ENCODE peak calls at places on chromosomes 6 and 20, in eight cellular contexts. R is Kasumi-1; Z is neural progenitor cell; W is NCI-H1092 treated with DMSO at 0.1 percent for 48 hours; N is effector CD4-positive, alpha-beta T cell; O is NB4; T is EH; P is PC-3. V is an unnamed sample.

GRCh38 chr6:149925253-149925973 is 2.5 kb upstream of the RAET1G start:
- DNase-seq in R (no peak), Z (peak), W (no peak), N (no peak), O (no peak), T (peak), P (no peak), V (no peak)

GRCh38 chr20:35600176-35600995 is 15.2 kb upstream of the SPAG4 start:
- DNase-seq in R (no peak), Z (peak), W (no peak), N (no peak), O (no peak), T (no peak), P (no peak), V (no peak)

GRCh38 chr6:109050447-109051102 is 44.1 kb downstream of the SESN1 start:
- DNase-seq in R (no peak), Z (no peak), W (no peak), N (no peak), O (no peak), T (no peak), P (no peak), V (no peak)

GRCh38 chr6:23145801-23146200 is 576.4 kb downstream of the HDGFL1 start:
- DNase-seq in R (no peak), Z (peak), W (no peak), N (no peak), O (no peak), T (peak), P (no peak), V (peak)

GRCh38 chr6:79070206-79070825 is 7.7 kb downstream of the PHIP start:
- DNase-seq in R (no peak), Z (no peak), W (no peak), N (no peak), O (no peak), T (peak), P (no peak), V (no peak)

GRCh38 chr20:40991181-40991889 is 37.3 kb upstream of the TOP1 start:
- DNase-seq in R (peak), Z (no peak), W (no peak), N (no peak), O (peak), T (no peak), P (no peak), V (no peak)

GRCh38 chr6:5511924-5512323 is 250.6 kb downstream of the FARS2 start:
- DNase-seq in R (no peak), Z (peak), W (no peak), N (no peak), O (no peak), T (peak), P (peak), V (no peak)

GRCh38 chr6:168232046-168232445 is 87.5 kb downstream of the DACT2 start:
- DNase-seq in R (no peak), Z (no peak), W (no peak), N (no peak), O (no peak), T (no peak), P (no peak), V (no peak)

GRCh38 chr20:64191002-64191401 is 26.8 kb downstream of the MYT1 start:
- DNase-seq in R (no peak), Z (no peak), W (no peak), N (no peak), O (no peak), T (no peak), P (no peak), V (no peak)

V was measured in neuronal stem cell.